ENCODE peak calls at places on chromosome 16, in four cellular contexts. W, S, K and T are unnamed samples.

GRCh38 chr16:28058839-28059589 is 4.5 kb downstream of the GSG1L start:
- DNase-seq in W (no peak), S (no peak), K (no peak), T (no peak)

GRCh38 chr16:1533443-1533951 is at the start of gene TMEM204:
- DNase-seq in W (no peak), K (peak), S (peak), T (peak)

GRCh38 chr16:4640572-4641305 is 16.1 kb downstream of the MGRN1 start:
- DNase-seq in W (no peak), S (no peak), K (no peak), T (no peak)

GRCh38 chr16:11676799-11677198 is 8.5 kb downstream of the SNN start:
- DNase-seq in W (no peak), S (no peak), K (no peak), T (no peak)

GRCh38 chr16:20695024-20695423 is 2.5 kb downstream of the ACSM1 start:
- DNase-seq in K (no peak), S (no peak), W (no peak), T (no peak)

GRCh38 chr16:24568392-24568791 is 29.0 kb downstream of the RBBP6 start:
- DNase-seq in S (peak), W (no peak), K (no peak), T (peak)

GRCh38 chr16:3106205-3106928 is 6.0 kb upstream of the ZNF205 start:
- DNase-seq in W (peak), S (peak), K (peak), T (peak)

GRCh38 chr16:49351119-49351518 is 22.5 kb upstream of the C16orf78 start:
- DNase-seq in K (no peak), W (no peak), S (no peak), T (no peak)

GRCh38 chr16:5468488-5468887 is 370.9 kb upstream of the EEF2KMT start:
- DNase-seq in W (no peak), K (no peak), S (no peak), T (no peak)

GRCh38 chr16:72247821-72248253 is 75.9 kb upstream of the PMFBP1 start:
- DNase-seq in W (no peak), S (peak), K (no peak), T (peak)

GRCh38 chr16:4376126-4376819 is 4.6 kb downstream of the VASN start:
- DNase-seq in K (peak), W (peak), S (peak), T (no peak)

GRCh38 chr16:30052671-30053372 is 12.7 kb upstream of the ALDOA start:
- DNase-seq in W (peak), K (peak), S (peak), T (peak)

GRCh38 chr16:67804853-67805542 is 1.4 kb downstream of the RANBP10 start:
- DNase-seq in W (no peak), S (peak), K (no peak), T (peak)

GRCh38 chr16:20898938-20899502 is 1.1 kb downstream of the DCUN1D3 start:
- DNase-seq in K (no peak), W (no peak), S (peak), T (peak)

GRCh38 chr16:82456683-82457082 is 170.1 kb upstream of the CDH13 start:
- DNase-seq in W (peak), S (peak), K (peak), T (peak)

GRCh38 chr16:69141936-69142335 is 9.5 kb downstream of the UTP4 start:
- DNase-seq in K (no peak), S (no peak), W (no peak), T (no peak)

GRCh38 chr16:83701494-83701893 is 106.3 kb upstream of the HSBP1 start:
- DNase-seq in K (no peak), S (peak), W (no peak), T (peak)

GRCh38 chr16:6207124-6207523 is 1109.5 kb upstream of the EEF2KMT start:
- DNase-seq in W (no peak), S (no peak), K (no peak), T (no peak)

GRCh38 chr16:84898447-84898846 is 78.7 kb downstream of the CRISPLD2 start:
- DNase-seq in W (no peak), K (no peak), S (peak), T (peak)

GRCh38 chr16:77657016-77657415 is 65.3 kb upstream of the NUDT7 start:
- DNase-seq in S (peak), W (no peak), K (no peak), T (no peak)

GRCh38 chr16:13348416-13348815 is 447.0 kb downstream of the SHISA9 start:
- DNase-seq in K (no peak), S (no peak), W (no peak), T (no peak)

GRCh38 chr16:83952587-83952939 is 477 bp upstream of the OSGIN1 start:
- DNase-seq in W (no peak), S (no peak), K (no peak), T (no peak)

GRCh38 chr16:72939247-72939646 is 108.7 kb downstream of the ZFHX3 start:
- DNase-seq in S (peak), W (no peak), K (peak), T (no peak)

GRCh38 chr16:89811321-89811720 is 5.1 kb downstream of the FANCA start:
- DNase-seq in W (no peak), S (no peak), K (no peak), T (no peak)

GRCh38 chr16:14419817-14420216 is 210.2 kb downstream of the PARN start:
- DNase-seq in W (no peak), S (no peak), K (no peak), T (no peak)

GRCh38 chr16:68490829-68491575 is 42.7 kb upstream of the SMPD3 start:
- DNase-seq in W (peak), S (peak), K (peak), T (no peak)

GRCh38 chr16:51120289-51121008 is 30.6 kb downstream of the SALL1 start:
- DNase-seq in W (no peak), S (no peak), K (no peak), T (no peak)

GRCh38 chr16:28167730-28168129 is 44.0 kb downstream of the XPO6 start:
- DNase-seq in S (no peak), K (no peak), W (no peak), T (no peak)

GRCh38 chr16:53131363-53132071 is 76.7 kb downstream of the CHD9 start:
- DNase-seq in W (peak), K (peak), S (peak), T (peak)

GRCh38 chr16:81190667-81191066 is 47.8 kb upstream of the BCO1 start:
- DNase-seq in S (peak), K (no peak), W (no peak), T (no peak)

GRCh38 chr16:3012246-3012645 is 477 bp upstream of the CLDN9 start:
- DNase-seq in W (no peak), S (no peak), K (no peak), T (no peak)

GRCh38 chr16:72291531-72291981 is 119.6 kb upstream of the PMFBP1 start:
- DNase-seq in W (no peak), K (no peak), S (peak), T (peak)

GRCh38 chr16:8634991-8635736 is 13.7 kb downstream of the METTL22 start:
- DNase-seq in K (no peak), W (no peak), S (peak), T (no peak)

GRCh38 chr16:2015117-2015946 is 4.3 kb upstream of the NPW start:
- DNase-seq in W (no peak), K (peak), S (peak), T (no peak)

GRCh38 chr16:31513126-31513525 is 4.9 kb upstream of the RUSF1 start:
- DNase-seq in K (no peak), S (peak), W (no peak), T (no peak)

GRCh38 chr16:3716831-3717234 is 491 bp downstream of the TRAP1 start:
- DNase-seq in K (peak), W (no peak), S (no peak), T (peak)

GRCh38 chr16:11152677-11153321 is 103.2 kb downstream of the SOCS1 start:
- DNase-seq in S (no peak), W (no peak), K (no peak), T (peak)

GRCh38 chr16:48503779-48504178 is 106.2 kb downstream of the N4BP1 start:
- DNase-seq in W (no peak), S (peak), K (peak), T (no peak)

GRCh38 chr16:2082171-2082982 is 34.6 kb downstream of the TSC2 start:
- DNase-seq in S (peak), W (no peak), K (peak), T (no peak)

GRCh38 chr16:66315210-66315825 is 51.2 kb upstream of the CDH5 start:
- DNase-seq in K (peak), S (peak), W (no peak), T (peak)
- TF ChIP-seq CTCF in K (peak), S (peak), W (peak), T (peak)

DNA sequence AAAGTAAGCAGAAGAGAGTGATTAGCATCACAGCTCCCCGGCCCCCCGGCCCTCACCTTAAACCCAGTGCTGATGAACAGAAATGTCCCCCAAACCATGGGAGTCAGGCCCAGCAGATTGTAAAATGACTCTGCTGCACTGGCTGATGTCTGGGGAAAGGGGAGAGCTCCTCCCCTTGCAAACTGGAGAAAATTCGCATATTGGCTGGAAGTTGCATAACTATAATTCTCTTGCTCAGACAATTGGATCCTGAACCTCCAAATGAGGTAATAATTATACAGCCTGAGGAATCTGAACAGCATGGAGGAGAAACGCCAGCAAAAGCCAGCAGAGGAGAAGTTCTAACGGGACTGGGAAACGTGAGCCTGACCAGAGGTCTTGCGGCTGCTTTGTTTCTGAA is 109.7 kb downstream of the C16orf95 start:
- DNase-seq in W (no peak), K (no peak), S (peak), T (no peak)
- H3K4me3 ChIP-seq in W (no peak), K (no peak), S (no peak), T (no peak)

GRCh38 chr16:86031141-86031678 is 132.2 kb downstream of the IRF8 start:
- DNase-seq in W (peak), K (peak), S (no peak), T (no peak)

GRCh38 chr16:86029131-86029741 is 130.3 kb downstream of the IRF8 start:
- DNase-seq in W (peak), K (peak), S (peak), T (no peak)

GRCh38 chr16:86033016-86033474 is 134.1 kb downstream of the IRF8 start:
- DNase-seq in S (no peak), W (peak), K (no peak), T (no peak)

GRCh38 chr16:86027366-86028126 is 128.6 kb downstream of the IRF8 start:
- DNase-seq in W (peak), K (peak), S (no peak), T (no peak)

DNA sequence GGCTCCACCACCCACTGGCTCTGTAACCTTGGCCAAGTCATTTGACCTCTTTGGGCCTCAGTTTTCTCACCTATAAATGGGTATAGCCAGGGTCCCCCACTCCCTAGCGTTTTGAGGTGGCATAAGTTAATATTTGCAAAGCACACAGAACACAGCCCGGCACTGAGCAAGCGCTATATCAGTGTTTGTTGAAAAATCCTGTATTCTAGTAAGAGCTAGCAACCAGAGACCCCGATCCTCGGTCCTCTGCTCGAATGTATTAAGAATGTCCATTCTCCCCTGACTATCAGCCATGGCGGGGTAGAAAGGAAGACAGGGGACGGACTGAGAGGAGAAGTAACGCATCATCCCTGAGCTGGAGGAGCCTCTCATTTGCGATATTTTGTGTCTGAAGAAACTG is 131.2 kb downstream of the IRF8 start:
- DNase-seq in S (no peak), W (peak), K (peak), T (no peak)
- TF ChIP-seq POLR2A in S (no peak), W (no peak), K (no peak), T (no peak)

DNA sequence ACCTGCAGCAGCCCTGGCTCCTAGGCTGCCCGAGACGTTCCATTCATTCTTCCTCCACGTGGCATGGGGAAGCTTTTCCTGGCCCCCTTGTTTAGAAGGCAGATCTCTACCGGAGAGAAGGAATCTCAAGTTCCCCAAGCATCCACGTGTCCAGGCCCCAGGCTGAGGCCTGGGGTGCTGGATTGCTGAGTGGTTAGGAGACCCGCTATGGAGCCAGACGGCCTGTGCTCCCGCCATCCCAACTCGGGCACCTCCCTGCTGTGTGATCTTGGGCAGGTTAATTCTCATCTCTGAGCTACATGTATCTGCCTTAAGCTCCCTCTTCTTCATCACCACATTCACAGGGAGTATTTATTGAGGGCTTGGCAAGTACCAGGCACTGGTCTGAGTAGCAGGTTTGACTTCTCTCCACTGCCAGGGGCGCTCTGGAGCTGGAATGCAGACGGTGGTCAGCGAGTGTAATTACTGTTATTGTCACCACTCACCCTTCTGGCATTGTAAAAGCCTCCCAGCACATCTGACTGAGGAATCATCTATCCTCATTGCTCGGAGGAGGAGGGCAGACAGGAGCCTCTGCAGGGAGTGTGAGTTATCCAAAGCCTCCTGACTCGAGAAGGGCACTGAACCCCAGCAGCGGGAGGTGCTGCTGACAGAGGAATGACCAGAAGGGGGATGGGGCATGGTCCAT is 1.1 kb upstream of the ADGRG1 start:
- DNase-seq in W (no peak), S (peak), K (no peak), T (peak)
- TF ChIP-seq CTCF in W (no peak), S (peak), K (no peak), T (peak)

DNA sequence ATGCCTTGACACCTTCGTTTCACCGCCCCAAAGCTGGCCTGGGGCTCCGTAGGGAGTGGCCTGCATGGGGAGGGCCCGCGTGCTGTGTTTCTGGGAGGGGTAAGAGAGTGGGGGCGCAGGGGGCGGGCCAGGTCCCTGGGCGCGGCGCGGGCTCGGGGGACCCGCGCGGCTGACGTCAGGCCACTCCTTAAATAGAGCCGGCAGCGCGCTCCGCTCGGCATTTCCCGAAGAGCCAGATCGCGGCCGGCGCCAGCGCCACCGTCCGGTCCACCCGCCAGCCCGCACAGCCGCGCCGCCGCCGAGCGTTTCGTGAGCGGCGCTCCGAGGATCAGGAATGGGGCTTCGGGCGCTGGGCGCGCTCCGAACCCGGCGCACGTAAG is at the start of gene HS3ST2:
- DNase-seq in K (peak), W (no peak), S (no peak), T (no peak)
- H3K4me3 ChIP-seq in K (peak), W (peak), S (no peak), T (no peak)